ENCODE peak calls at places on chromosomes 12 and 14, in nine cellular contexts. One of them, this sample, is unnamed. For H3K4me1, the result is how much of the 10 kb centered on the place peaks cover.

GRCh38 chr12:57224973-57225679 is 4.4 kb upstream of the SHMT2 start:
- DNase-seq in HepG2: no peak
- DNase-seq in upper lobe of left lung: peak
- DNase-seq in HCT116: no peak
- DNase-seq in prostate gland: no peak
- DNase-seq in IMR-90: no peak
- DNase-seq in transverse colon: peak
- DNase-seq in stomach: peak
- DNase-seq in esophagus squamous epithelium: no peak
- DNase-seq in this sample: no peak

GRCh38 chr14:95507701-95508103 is 8.7 kb downstream of the SYNE3 start:
- DNase-seq in transverse colon: no peak
- DNase-seq in IMR-90: peak
- DNase-seq in HepG2: no peak
- DNase-seq in HCT116: no peak
- DNase-seq in prostate gland: no peak
- DNase-seq in stomach: peak
- DNase-seq in upper lobe of left lung: no peak
- DNase-seq in esophagus squamous epithelium: no peak
- DNase-seq in this sample: peak

GRCh38 chr14:105026789-105027563 is 6.1 kb upstream of the CDCA4 start:
- DNase-seq in IMR-90: peak
- DNase-seq in transverse colon: no peak
- DNase-seq in upper lobe of left lung: no peak
- DNase-seq in esophagus squamous epithelium: no peak
- DNase-seq in prostate gland: no peak
- DNase-seq in stomach: no peak
- DNase-seq in HepG2: no peak
- DNase-seq in HCT116: peak
- DNase-seq in this sample: no peak

GRCh38 chr12:50055831-50056628 is 1.4 kb upstream of the ASIC1 start:
- DNase-seq in esophagus squamous epithelium: no peak
- DNase-seq in transverse colon: peak
- DNase-seq in prostate gland: peak
- DNase-seq in stomach: peak
- DNase-seq in IMR-90: peak
- DNase-seq in upper lobe of left lung: peak
- DNase-seq in HCT116: peak
- DNase-seq in HepG2: peak
- DNase-seq in this sample: no peak

GRCh38 chr12:132559652-132560420 is 50.5 kb downstream of the LRCOL1 start:
- DNase-seq in prostate gland: peak
- DNase-seq in stomach: peak
- DNase-seq in esophagus squamous epithelium: no peak
- DNase-seq in upper lobe of left lung: peak
- DNase-seq in transverse colon: peak
- DNase-seq in IMR-90: peak
- DNase-seq in HepG2: peak
- DNase-seq in HCT116: peak
- DNase-seq in this sample: no peak

GRCh38 chr12:80142640-80143039 is 43.3 kb downstream of the OTOGL start:
- DNase-seq in HCT116: no peak
- DNase-seq in transverse colon: no peak
- DNase-seq in esophagus squamous epithelium: no peak
- DNase-seq in stomach: no peak
- DNase-seq in HepG2: no peak
- DNase-seq in prostate gland: no peak
- DNase-seq in upper lobe of left lung: no peak
- DNase-seq in IMR-90: no peak
- DNase-seq in this sample: no peak

GRCh38 chr14:102255401-102256190 is 49.4 kb downstream of the MOK start:
- DNase-seq in IMR-90: peak
- DNase-seq in upper lobe of left lung: no peak
- DNase-seq in prostate gland: no peak
- DNase-seq in transverse colon: no peak
- DNase-seq in esophagus squamous epithelium: no peak
- DNase-seq in stomach: no peak
- DNase-seq in HepG2: no peak
- DNase-seq in HCT116: no peak
- DNase-seq in this sample: no peak

GRCh38 chr12:5872745-5873144 is 72.3 kb downstream of the ANO2 start:
- DNase-seq in transverse colon: no peak
- DNase-seq in HCT116: peak
- DNase-seq in prostate gland: no peak
- DNase-seq in esophagus squamous epithelium: no peak
- DNase-seq in HepG2: peak
- DNase-seq in stomach: no peak
- DNase-seq in IMR-90: peak
- DNase-seq in upper lobe of left lung: no peak
- DNase-seq in this sample: no peak

GRCh38 chr14:78567343-78567742 is 397.2 kb downstream of the NRXN3 start:
- DNase-seq in stomach: no peak
- DNase-seq in prostate gland: no peak
- DNase-seq in IMR-90: peak
- DNase-seq in HepG2: no peak
- DNase-seq in transverse colon: no peak
- DNase-seq in HCT116: no peak
- DNase-seq in upper lobe of left lung: no peak
- DNase-seq in esophagus squamous epithelium: no peak
- DNase-seq in this sample: no peak

GRCh38 chr14:58560208-58560607 is 77.6 kb upstream of the DACT1 start:
- DNase-seq in upper lobe of left lung: no peak
- DNase-seq in HepG2: no peak
- DNase-seq in IMR-90: peak
- DNase-seq in stomach: no peak
- DNase-seq in esophagus squamous epithelium: no peak
- DNase-seq in HCT116: no peak
- DNase-seq in prostate gland: no peak
- DNase-seq in transverse colon: no peak
- DNase-seq in this sample: no peak

GRCh38 chr14:94393474-94393873 is 5.1 kb upstream of the SERPINA1 start:
- DNase-seq in transverse colon: no peak
- DNase-seq in IMR-90: no peak
- DNase-seq in prostate gland: no peak
- DNase-seq in stomach: no peak
- DNase-seq in HCT116: no peak
- DNase-seq in HepG2: no peak
- DNase-seq in upper lobe of left lung: no peak
- DNase-seq in esophagus squamous epithelium: no peak
- DNase-seq in this sample: no peak
- H3K4me1 ChIP-seq in transverse colon: under half
- H3K4me1 ChIP-seq in IMR-90: under half
- H3K4me1 ChIP-seq in prostate gland: under half
- H3K4me1 ChIP-seq in stomach: under half
- H3K4me1 ChIP-seq in HCT116: under half
- H3K4me1 ChIP-seq in HepG2: half or more
- H3K4me1 ChIP-seq in upper lobe of left lung: half or more
- H3K4me1 ChIP-seq in esophagus squamous epithelium: under half
- H3K4me1 ChIP-seq in this sample: under half

GRCh38 chr12:53079226-53080117 is at the start of gene SPRYD3:
- DNase-seq in prostate gland: peak
- DNase-seq in HCT116: peak
- DNase-seq in HepG2: peak
- DNase-seq in esophagus squamous epithelium: peak
- DNase-seq in transverse colon: peak
- DNase-seq in IMR-90: peak
- DNase-seq in stomach: peak
- DNase-seq in upper lobe of left lung: peak
- DNase-seq in this sample: peak
- TF ChIP-seq POLR2A in prostate gland: peak
- TF ChIP-seq POLR2A in HCT116: peak
- TF ChIP-seq POLR2A in HepG2: peak
- TF ChIP-seq POLR2A in esophagus squamous epithelium: peak
- TF ChIP-seq POLR2A in transverse colon: peak
- TF ChIP-seq POLR2A in IMR-90: peak
- TF ChIP-seq POLR2A in stomach: no peak
- TF ChIP-seq POLR2A in upper lobe of left lung: no peak
- TF ChIP-seq POLR2A in this sample: peak

DNA sequence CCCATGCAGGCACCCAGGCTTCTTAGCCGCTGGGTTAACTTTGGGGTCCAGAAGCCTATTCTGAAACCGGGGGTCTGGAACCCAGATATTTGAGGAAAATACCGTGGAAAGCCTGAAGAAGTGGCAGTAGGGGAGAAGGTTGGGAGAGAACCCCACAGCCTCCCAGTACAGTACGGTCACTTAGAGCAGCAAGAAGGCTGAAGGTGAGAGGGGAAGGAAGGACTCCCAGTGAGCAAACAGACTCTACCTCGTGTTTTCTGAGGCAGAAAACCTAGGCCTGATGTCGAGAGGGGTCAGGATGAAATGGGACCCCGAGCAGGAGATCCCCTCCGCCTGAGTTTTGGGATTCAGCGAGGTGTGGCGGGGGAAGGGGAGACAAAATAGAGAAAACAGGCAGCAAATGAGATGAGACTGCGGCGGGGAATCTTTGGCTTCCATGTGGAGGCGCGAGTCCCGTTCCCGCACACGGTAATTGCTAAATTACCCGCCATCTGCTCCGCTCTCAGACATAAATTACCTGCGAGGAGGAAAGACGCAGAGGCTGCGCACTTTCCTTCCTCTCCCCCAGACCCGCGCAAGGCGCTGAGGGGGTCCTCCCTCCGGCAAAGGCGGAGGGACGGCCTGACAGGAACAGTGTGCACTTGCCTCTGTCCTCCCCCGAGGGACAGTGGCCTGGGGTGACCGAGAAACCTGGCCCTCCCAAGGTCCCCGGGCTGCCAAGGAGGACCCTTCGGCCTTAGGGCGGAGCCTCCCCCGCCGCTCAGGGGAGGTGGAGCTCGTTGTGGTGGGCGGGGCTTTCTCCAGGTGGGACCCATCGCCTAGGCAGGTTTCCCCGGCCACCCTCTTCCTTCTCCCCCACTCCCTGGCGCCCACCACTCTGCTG is 10.9 kb upstream of the CALCOCO1 start:
- DNase-seq in upper lobe of left lung: peak
- DNase-seq in HepG2: no peak
- DNase-seq in prostate gland: no peak
- DNase-seq in esophagus squamous epithelium: no peak
- DNase-seq in IMR-90: no peak
- DNase-seq in HCT116: no peak
- DNase-seq in stomach: peak
- DNase-seq in transverse colon: peak
- DNase-seq in this sample: no peak
- H3K4me3 ChIP-seq in upper lobe of left lung: peak
- H3K4me3 ChIP-seq in HepG2: no peak
- H3K4me3 ChIP-seq in prostate gland: no peak
- H3K4me3 ChIP-seq in esophagus squamous epithelium: peak
- H3K4me3 ChIP-seq in IMR-90: no peak
- H3K4me3 ChIP-seq in HCT116: peak
- H3K4me3 ChIP-seq in stomach: peak
- H3K4me3 ChIP-seq in transverse colon: no peak
- H3K4me3 ChIP-seq in this sample: peak

GRCh38 chr12:47808574-47809380 is 10.9 kb downstream of the HDAC7 start:
- DNase-seq in IMR-90: peak
- DNase-seq in prostate gland: no peak
- DNase-seq in HepG2: no peak
- DNase-seq in esophagus squamous epithelium: no peak
- DNase-seq in stomach: no peak
- DNase-seq in upper lobe of left lung: no peak
- DNase-seq in HCT116: no peak
- DNase-seq in transverse colon: peak
- DNase-seq in this sample: no peak
- H3K4me1 ChIP-seq in IMR-90: half or more
- H3K4me1 ChIP-seq in prostate gland: under half
- H3K4me1 ChIP-seq in HepG2: under half
- H3K4me1 ChIP-seq in esophagus squamous epithelium: half or more
- H3K4me1 ChIP-seq in stomach: half or more
- H3K4me1 ChIP-seq in upper lobe of left lung: half or more
- H3K4me1 ChIP-seq in HCT116: under half
- H3K4me1 ChIP-seq in transverse colon: half or more
- H3K4me1 ChIP-seq in this sample: under half

GRCh38 chr14:29851397-29851796 is 76.2 kb downstream of the PRKD1 start:
- DNase-seq in stomach: no peak
- DNase-seq in esophagus squamous epithelium: no peak
- DNase-seq in IMR-90: no peak
- DNase-seq in transverse colon: no peak
- DNase-seq in prostate gland: no peak
- DNase-seq in upper lobe of left lung: no peak
- DNase-seq in HepG2: no peak
- DNase-seq in HCT116: no peak
- DNase-seq in this sample: no peak
- TF ChIP-seq POLR2A in stomach: no peak
- TF ChIP-seq POLR2A in esophagus squamous epithelium: no peak
- TF ChIP-seq POLR2A in IMR-90: no peak
- TF ChIP-seq POLR2A in transverse colon: no peak
- TF ChIP-seq POLR2A in prostate gland: no peak
- TF ChIP-seq POLR2A in upper lobe of left lung: no peak
- TF ChIP-seq POLR2A in HepG2: no peak
- TF ChIP-seq POLR2A in HCT116: no peak
- TF ChIP-seq POLR2A in this sample: no peak

This sample was measured in breast epithelium.